ENCODE peak calls at places on chromosomes 3 and 15, in six cellular contexts. C, F, R, V, L and P are unnamed samples.

GRCh38 chr3:113277886-113278598 is 66.7 kb downstream of the BOC start:
- DNase-seq in C (no peak), F (no peak), R (no peak), V (no peak), L (no peak), P (no peak)

GRCh38 chr3:1118074-1118473 is 25.2 kb downstream of the CNTN6 start:
- DNase-seq in C (peak; percentile 2), F (no peak), R (peak; percentile 69), V (no peak), L (no peak), P (no peak)

GRCh38 chr3:171640520-171641412 is 169.5 kb downstream of the PLD1 start:
- DNase-seq in C (peak; percentile 43), F (no peak), R (peak; percentile 55), V (no peak), L (no peak), P (no peak)

GRCh38 chr15:70241561-70242320 is 144.0 kb upstream of the TLE3 start:
- DNase-seq in C (no peak), F (no peak), R (no peak), V (no peak), L (no peak), P (no peak)

GRCh38 chr15:31216210-31216911 is 110.3 kb upstream of the KLF13 start:
- DNase-seq in C (peak; percentile 46), F (peak; percentile 27), R (no peak), V (no peak), L (peak; percentile 65), P (peak; percentile 30)

GRCh38 chr3:38655708-38656300 is 6.3 kb upstream of the SCN5A start:
- DNase-seq in C (peak; percentile 51), F (no peak), R (peak; percentile 8), V (peak; percentile 18), L (no peak), P (no peak)

GRCh38 chr3:146125946-146126345 is 35.0 kb downstream of the PLOD2 start:
- DNase-seq in C (peak; percentile 95), F (no peak), R (peak; percentile 79), V (no peak), L (no peak), P (no peak)

GRCh38 chr3:18207232-18207631 is 217.9 kb downstream of the SATB1 start:
- DNase-seq in C (no peak), F (no peak), R (no peak), V (no peak), L (no peak), P (no peak)

GRCh38 chr15:69881760-69882159 is 216.0 kb downstream of the TLE3 start:
- DNase-seq in C (no peak), F (no peak), R (no peak), V (no peak), L (peak; percentile 86), P (no peak)

GRCh38 chr3:73786346-73786807 is 161.6 kb upstream of the PDZRN3 start:
- DNase-seq in C (peak; percentile 95), F (no peak), R (peak; percentile 74), V (no peak), L (no peak), P (no peak)

GRCh38 chr15:73631915-73632669 is 1.1 kb downstream of the NPTN start:
- DNase-seq in C (peak; percentile 69), F (no peak), R (no peak), V (no peak), L (peak; percentile 25), P (no peak)

GRCh38 chr15:85412956-85413854 is 32.8 kb downstream of the AKAP13 start:
- DNase-seq in C (peak; percentile 94), F (peak; percentile 58), R (peak; percentile 88), V (peak; percentile 66), L (peak; percentile 82), P (peak; percentile 55)

GRCh38 chr15:28123408-28124023 is 24.4 kb upstream of the OCA2 start:
- DNase-seq in C (peak; percentile 85), F (no peak), R (peak; percentile 44), V (peak; percentile 46), L (peak; percentile 53), P (no peak)

GRCh38 chr3:58414538-58415197 is 19.0 kb downstream of the PDHB start:
- DNase-seq in C (peak; percentile 80), F (no peak), R (peak; percentile 48), V (peak; percentile 46), L (peak; percentile 58), P (no peak)

GRCh38 chr15:93331545-93332117 is 242.6 kb upstream of the RGMA start:
- DNase-seq in C (no peak), F (no peak), R (no peak), V (no peak), L (no peak), P (no peak)